ENCODE peak calls at places on chromosomes 7 and 10, in seven cellular contexts. L, U, W, M, D, T and N are unnamed samples.

GRCh38 chr7:11540271-11540761 is 291.7 kb downstream of the THSD7A start:
- DNase-seq in L (peak), U (peak), W (no peak), M (no peak), D (no peak), T (no peak), N (no peak)

GRCh38 chr10:9733764-9734163 is 1283.9 kb upstream of the CELF2 start:
- DNase-seq in L (no peak), U (no peak), W (no peak), M (no peak), D (no peak), T (no peak), N (no peak)

GRCh38 chr10:104336829-104337526 is 1.3 kb downstream of the ITPRIP start:
- DNase-seq in L (peak), U (peak), W (no peak), M (peak), D (no peak), T (no peak), N (no peak)

GRCh38 chr10:14779053-14779649 is 4.5 kb upstream of the FAM107B start:
- DNase-seq in L (peak), U (peak), W (no peak), M (no peak), D (no peak), T (peak), N (no peak)

GRCh38 chr10:113494736-113495135 is 58.1 kb upstream of the HABP2 start:
- DNase-seq in L (no peak), U (no peak), W (no peak), M (no peak), D (no peak), T (no peak), N (no peak)

GRCh38 chr7:100472854-100473499 is 6.0 kb downstream of the TSC22D4 start:
- DNase-seq in L (no peak), U (peak), W (no peak), M (no peak), D (peak), T (no peak), N (no peak)

GRCh38 chr7:136018104-136018503 is 40.9 kb upstream of the MTPN start:
- DNase-seq in L (peak), U (peak), W (no peak), M (no peak), D (no peak), T (no peak), N (no peak)

GRCh38 chr10:104937528-104937927 is 296.4 kb downstream of the SORCS3 start:
- DNase-seq in L (peak), U (peak), W (no peak), M (no peak), D (no peak), T (no peak), N (no peak)

GRCh38 chr10:68202965-68203358 is 29.0 kb downstream of the ATOH7 start:
- DNase-seq in L (peak), U (peak), W (no peak), M (no peak), D (no peak), T (peak), N (no peak)

GRCh38 chr10:69439350-69439739 is 11.9 kb upstream of the TSPAN15 start:
- DNase-seq in L (peak), U (peak), W (no peak), M (no peak), D (peak), T (no peak), N (no peak)

GRCh38 chr10:61643316-61643751 is 19.4 kb upstream of the CABCOCO1 start:
- DNase-seq in L (peak), U (peak), W (no peak), M (no peak), D (no peak), T (no peak), N (no peak)

GRCh38 chr7:156156734-156157408 is 344.6 kb upstream of the SHH start:
- DNase-seq in L (peak), U (no peak), W (no peak), M (peak), D (no peak), T (no peak), N (peak)

GRCh38 chr10:84267503-84268126 is 22.8 kb downstream of the RGR start:
- DNase-seq in L (peak), U (peak), W (peak), M (peak), D (no peak), T (peak), N (peak)

GRCh38 chr7:90736968-90737939 is 141.1 kb downstream of the CDK14 start:
- DNase-seq in L (no peak), U (no peak), W (no peak), M (no peak), D (no peak), T (no peak), N (no peak)

GRCh38 chr10:80517416-80518142 is 20.1 kb upstream of the SH2D4B start:
- DNase-seq in L (no peak), U (no peak), W (no peak), M (no peak), D (peak), T (no peak), N (peak)

GRCh38 chr10:124020871-124021823 is 72.3 kb downstream of the CHST15 start:
- DNase-seq in L (no peak), U (no peak), W (no peak), M (no peak), D (peak), T (no peak), N (no peak)

GRCh38 chr7:15571303-15571878 is 9.6 kb upstream of the AGMO start:
- DNase-seq in L (peak), U (peak), W (no peak), M (no peak), D (no peak), T (no peak), N (no peak)

GRCh38 chr7:81488210-81488609 is 281.6 kb downstream of the HGF start:
- DNase-seq in L (peak), U (no peak), W (no peak), M (no peak), D (no peak), T (no peak), N (no peak)

GRCh38 chr10:78458983-78459638 is 425.4 kb downstream of the RPS24 start:
- DNase-seq in L (peak), U (peak), W (no peak), M (no peak), D (no peak), T (no peak), N (no peak)